ENCODE peak calls at places on chromosomes 16 and 17, in nine cellular contexts. One of them, this sample, is unnamed.
A peak's percentile ranks its signal among the peaks of the same experiment; 100 is the strongest.

GRCh38 chr17:66487121-66487520 is 184.7 kb downstream of the PRKCA start:
- DNase-seq in K562: no peak
- DNase-seq in A549: no peak
- DNase-seq in breast epithelium: no peak
- DNase-seq in adrenal gland: no peak
- DNase-seq in heart left ventricle: no peak
- DNase-seq in transverse colon: no peak
- DNase-seq in sigmoid colon: no peak
- DNase-seq in body of pancreas: no peak
- DNase-seq in this sample: no peak

GRCh38 chr16:70749681-70750601 is 51.0 kb downstream of the VAC14 start:
- DNase-seq in K562: peak; percentile 37
- DNase-seq in A549: no peak
- DNase-seq in breast epithelium: no peak
- DNase-seq in adrenal gland: no peak
- DNase-seq in heart left ventricle: peak; percentile 64
- DNase-seq in transverse colon: no peak
- DNase-seq in sigmoid colon: no peak
- DNase-seq in body of pancreas: no peak
- DNase-seq in this sample: no peak

GRCh38 chr16:23857901-23858300 is 22.1 kb downstream of the PRKCB start:
- DNase-seq in K562: no peak
- DNase-seq in A549: no peak
- DNase-seq in breast epithelium: no peak
- DNase-seq in adrenal gland: no peak
- DNase-seq in heart left ventricle: no peak
- DNase-seq in transverse colon: no peak
- DNase-seq in sigmoid colon: no peak
- DNase-seq in body of pancreas: no peak
- DNase-seq in this sample: no peak

GRCh38 chr16:53094013-53094630 is 39.3 kb downstream of the CHD9 start:
- DNase-seq in K562: peak; percentile 61
- DNase-seq in A549: peak; percentile 74
- DNase-seq in breast epithelium: peak; percentile 42
- DNase-seq in adrenal gland: peak; percentile 55
- DNase-seq in heart left ventricle: peak; percentile 83
- DNase-seq in transverse colon: peak; percentile 90
- DNase-seq in sigmoid colon: peak; percentile 82
- DNase-seq in body of pancreas: peak; percentile 33
- DNase-seq in this sample: peak; percentile 88

GRCh38 chr16:48720266-48720665 is 110.3 kb upstream of the N4BP1 start:
- DNase-seq in K562: peak; percentile 21
- DNase-seq in A549: peak; percentile 4
- DNase-seq in breast epithelium: no peak
- DNase-seq in adrenal gland: no peak
- DNase-seq in heart left ventricle: no peak
- DNase-seq in transverse colon: no peak
- DNase-seq in sigmoid colon: no peak
- DNase-seq in body of pancreas: no peak
- DNase-seq in this sample: no peak

GRCh38 chr16:56860226-56861020 is 4.6 kb upstream of the SLC12A3 start:
- DNase-seq in K562: no peak
- DNase-seq in A549: no peak
- DNase-seq in breast epithelium: no peak
- DNase-seq in adrenal gland: no peak
- DNase-seq in heart left ventricle: peak; percentile 13
- DNase-seq in transverse colon: peak; percentile 38
- DNase-seq in sigmoid colon: no peak
- DNase-seq in body of pancreas: no peak
- DNase-seq in this sample: no peak

GRCh38 chr17:253091-253846 is 71.8 kb upstream of the DOC2B start:
- DNase-seq in K562: no peak
- DNase-seq in A549: no peak
- DNase-seq in breast epithelium: no peak
- DNase-seq in adrenal gland: peak; percentile 10
- DNase-seq in heart left ventricle: peak; percentile 32
- DNase-seq in transverse colon: peak; percentile 3
- DNase-seq in sigmoid colon: peak; percentile 42
- DNase-seq in body of pancreas: peak; percentile 9
- DNase-seq in this sample: peak; percentile 63

GRCh38 chr16:67613808-67614207 is 31.1 kb upstream of the CARMIL2 start:
- DNase-seq in K562: no peak
- DNase-seq in A549: peak; percentile 46
- DNase-seq in breast epithelium: no peak
- DNase-seq in adrenal gland: no peak
- DNase-seq in heart left ventricle: no peak
- DNase-seq in transverse colon: no peak
- DNase-seq in sigmoid colon: peak; percentile 22
- DNase-seq in body of pancreas: peak; percentile 16
- DNase-seq in this sample: no peak

GRCh38 chr16:84461504-84462295 is 42.8 kb downstream of the MEAK7 start:
- DNase-seq in K562: no peak
- DNase-seq in A549: no peak
- DNase-seq in breast epithelium: no peak
- DNase-seq in adrenal gland: no peak
- DNase-seq in heart left ventricle: no peak
- DNase-seq in transverse colon: no peak
- DNase-seq in sigmoid colon: peak; percentile 66
- DNase-seq in body of pancreas: no peak
- DNase-seq in this sample: no peak

GRCh38 chr16:17556276-17557052 is 85.7 kb upstream of the XYLT1 start:
- DNase-seq in K562: peak; percentile 40
- DNase-seq in A549: peak; percentile 25
- DNase-seq in breast epithelium: no peak
- DNase-seq in adrenal gland: no peak
- DNase-seq in heart left ventricle: no peak
- DNase-seq in transverse colon: no peak
- DNase-seq in sigmoid colon: no peak
- DNase-seq in body of pancreas: no peak
- DNase-seq in this sample: peak; percentile 12

GRCh38 chr16:1767116-1767994 is 4.0 kb downstream of the NME3 start:
- DNase-seq in K562: no peak
- DNase-seq in A549: no peak
- DNase-seq in breast epithelium: no peak
- DNase-seq in adrenal gland: no peak
- DNase-seq in heart left ventricle: no peak
- DNase-seq in transverse colon: no peak
- DNase-seq in sigmoid colon: no peak
- DNase-seq in body of pancreas: no peak
- DNase-seq in this sample: no peak

GRCh38 chr16:49010879-49011278 is 270.8 kb downstream of the CBLN1 start:
- DNase-seq in K562: no peak
- DNase-seq in A549: no peak
- DNase-seq in breast epithelium: no peak
- DNase-seq in adrenal gland: no peak
- DNase-seq in heart left ventricle: no peak
- DNase-seq in transverse colon: no peak
- DNase-seq in sigmoid colon: no peak
- DNase-seq in body of pancreas: no peak
- DNase-seq in this sample: no peak

DNA sequence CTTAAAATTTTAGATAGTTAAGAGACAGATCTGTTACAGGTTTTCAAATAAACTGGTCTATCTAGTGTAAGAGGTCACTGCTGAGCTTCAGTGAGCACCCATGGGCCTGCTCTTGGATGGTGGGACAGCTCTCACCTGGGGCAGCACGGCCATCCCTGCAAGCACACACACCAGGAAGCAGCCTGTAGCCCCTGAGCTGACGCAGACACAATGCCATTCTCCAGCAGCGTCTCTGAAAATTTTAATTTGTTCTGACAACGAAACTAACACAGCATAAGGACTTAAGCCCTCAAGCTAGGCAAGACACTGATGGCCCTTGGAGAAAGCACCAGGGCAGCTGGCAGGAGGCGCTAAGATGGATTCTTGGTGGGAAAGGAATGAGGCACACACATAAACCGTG is 2.7 kb upstream of the LIMD2 start:
- DNase-seq in K562: no peak
- DNase-seq in A549: no peak
- DNase-seq in breast epithelium: no peak
- DNase-seq in adrenal gland: no peak
- DNase-seq in heart left ventricle: no peak
- DNase-seq in transverse colon: no peak
- DNase-seq in sigmoid colon: no peak
- DNase-seq in body of pancreas: no peak
- DNase-seq in this sample: peak; percentile 53
- H3K27ac ChIP-seq in K562: no peak overlapping the region
- H3K27ac ChIP-seq in A549: no peak overlapping the region
- H3K27ac ChIP-seq in breast epithelium: no peak overlapping the region
- H3K27ac ChIP-seq in adrenal gland: no peak overlapping the region
- H3K27ac ChIP-seq in heart left ventricle: no peak overlapping the region
- H3K27ac ChIP-seq in transverse colon: peak overlapping the region; percentile 87
- H3K27ac ChIP-seq in sigmoid colon: no peak overlapping the region
- H3K27ac ChIP-seq in body of pancreas: no peak overlapping the region
- H3K27ac ChIP-seq in this sample: no peak overlapping the region

GRCh38 chr16:89482824-89483220 is 7.5 kb downstream of the ANKRD11 start:
- DNase-seq in K562: no peak
- DNase-seq in A549: no peak
- DNase-seq in breast epithelium: no peak
- DNase-seq in adrenal gland: no peak
- DNase-seq in heart left ventricle: no peak
- DNase-seq in transverse colon: peak; percentile 65
- DNase-seq in sigmoid colon: no peak
- DNase-seq in body of pancreas: no peak
- DNase-seq in this sample: no peak

GRCh38 chr16:89484088-89484501 is 6.3 kb downstream of the ANKRD11 start:
- DNase-seq in K562: no peak
- DNase-seq in A549: no peak
- DNase-seq in breast epithelium: no peak
- DNase-seq in adrenal gland: no peak
- DNase-seq in heart left ventricle: no peak
- DNase-seq in transverse colon: no peak
- DNase-seq in sigmoid colon: no peak
- DNase-seq in body of pancreas: no peak
- DNase-seq in this sample: no peak

GRCh38 chr16:89485701-89486246 is 4.6 kb downstream of the ANKRD11 start:
- DNase-seq in K562: no peak
- DNase-seq in A549: no peak
- DNase-seq in breast epithelium: no peak
- DNase-seq in adrenal gland: no peak
- DNase-seq in heart left ventricle: no peak
- DNase-seq in transverse colon: no peak
- DNase-seq in sigmoid colon: no peak
- DNase-seq in body of pancreas: no peak
- DNase-seq in this sample: no peak

GRCh38 chr16:89482087-89482823 is 8.1 kb downstream of the ANKRD11 start:
- DNase-seq in K562: no peak
- DNase-seq in A549: no peak
- DNase-seq in breast epithelium: no peak
- DNase-seq in adrenal gland: no peak
- DNase-seq in heart left ventricle: no peak
- DNase-seq in transverse colon: peak; percentile 45
- DNase-seq in sigmoid colon: no peak
- DNase-seq in body of pancreas: no peak
- DNase-seq in this sample: no peak

GRCh38 chr16:89484923-89485679 is 5.3 kb downstream of the ANKRD11 start:
- DNase-seq in K562: no peak
- DNase-seq in A549: no peak
- DNase-seq in breast epithelium: no peak
- DNase-seq in adrenal gland: peak; percentile 38
- DNase-seq in heart left ventricle: no peak
- DNase-seq in transverse colon: peak; percentile 52
- DNase-seq in sigmoid colon: no peak
- DNase-seq in body of pancreas: no peak
- DNase-seq in this sample: no peak
- TF ChIP-seq POLR2A in K562: no peak
- TF ChIP-seq POLR2A in A549: no peak
- TF ChIP-seq POLR2A in breast epithelium: no peak
- TF ChIP-seq POLR2A in adrenal gland: no peak
- TF ChIP-seq POLR2A in heart left ventricle: no peak
- TF ChIP-seq POLR2A in transverse colon: no peak
- TF ChIP-seq POLR2A in sigmoid colon: no peak
- TF ChIP-seq POLR2A in body of pancreas: no peak
- TF ChIP-seq POLR2A in this sample: no peak

DNA sequence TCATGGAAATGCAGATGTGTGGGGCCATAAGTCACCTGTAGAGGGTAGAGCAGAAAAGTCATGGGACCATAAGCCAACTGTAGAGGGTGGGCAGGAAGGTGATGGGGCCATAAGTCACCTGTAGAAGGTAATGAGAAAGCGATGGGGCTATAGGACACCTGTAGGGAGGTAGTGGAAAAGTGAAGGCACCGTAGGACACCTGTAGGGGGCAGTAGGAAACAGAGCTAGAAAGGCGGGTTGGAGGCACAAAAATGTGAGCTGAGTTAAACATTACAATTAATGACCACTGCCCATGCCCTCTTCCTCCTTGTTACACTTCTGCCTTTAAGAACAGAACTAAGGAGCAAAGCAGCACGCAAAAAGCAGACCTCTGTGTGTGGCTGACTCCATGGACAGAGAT is 150.1 kb downstream of the SHISA6 start:
- DNase-seq in K562: peak; percentile 4
- DNase-seq in A549: no peak
- DNase-seq in breast epithelium: no peak
- DNase-seq in adrenal gland: no peak
- DNase-seq in heart left ventricle: no peak
- DNase-seq in transverse colon: peak; percentile 36
- DNase-seq in sigmoid colon: no peak
- DNase-seq in body of pancreas: peak; percentile 50
- DNase-seq in this sample: no peak
- TF ChIP-seq CTCF in K562: no peak
- TF ChIP-seq CTCF in A549: no peak
- TF ChIP-seq CTCF in breast epithelium: no peak
- TF ChIP-seq CTCF in adrenal gland: no peak
- TF ChIP-seq CTCF in heart left ventricle: no peak
- TF ChIP-seq CTCF in transverse colon: peak; percentile 40
- TF ChIP-seq CTCF in sigmoid colon: no peak
- TF ChIP-seq CTCF in body of pancreas: peak; percentile 57
- TF ChIP-seq CTCF in this sample: no peak

GRCh38 chr17:80191720-80192265 is 22.0 kb downstream of the CARD14 start:
- DNase-seq in K562: no peak
- DNase-seq in A549: no peak
- DNase-seq in breast epithelium: no peak
- DNase-seq in adrenal gland: no peak
- DNase-seq in heart left ventricle: no peak
- DNase-seq in transverse colon: no peak
- DNase-seq in sigmoid colon: no peak
- DNase-seq in body of pancreas: no peak
- DNase-seq in this sample: no peak

GRCh38 chr17:80190716-80191115 is 20.9 kb downstream of the CARD14 start:
- DNase-seq in K562: no peak
- DNase-seq in A549: no peak
- DNase-seq in breast epithelium: no peak
- DNase-seq in adrenal gland: no peak
- DNase-seq in heart left ventricle: no peak
- DNase-seq in transverse colon: no peak
- DNase-seq in sigmoid colon: no peak
- DNase-seq in body of pancreas: no peak
- DNase-seq in this sample: no peak

GRCh38 chr17:80189611-80190010 is 19.8 kb downstream of the CARD14 start:
- DNase-seq in K562: no peak
- DNase-seq in A549: no peak
- DNase-seq in breast epithelium: no peak
- DNase-seq in adrenal gland: no peak
- DNase-seq in heart left ventricle: no peak
- DNase-seq in transverse colon: no peak
- DNase-seq in sigmoid colon: no peak
- DNase-seq in body of pancreas: no peak
- DNase-seq in this sample: no peak

GRCh38 chr17:80191192-80191591 is 21.4 kb downstream of the CARD14 start:
- DNase-seq in K562: no peak
- DNase-seq in A549: no peak
- DNase-seq in breast epithelium: no peak
- DNase-seq in adrenal gland: no peak
- DNase-seq in heart left ventricle: no peak
- DNase-seq in transverse colon: no peak
- DNase-seq in sigmoid colon: no peak
- DNase-seq in body of pancreas: no peak
- DNase-seq in this sample: no peak

GRCh38 chr17:80192268-80192667 is 22.4 kb downstream of the CARD14 start:
- DNase-seq in K562: no peak
- DNase-seq in A549: no peak
- DNase-seq in breast epithelium: peak; percentile 74
- DNase-seq in adrenal gland: no peak
- DNase-seq in heart left ventricle: no peak
- DNase-seq in transverse colon: no peak
- DNase-seq in sigmoid colon: no peak
- DNase-seq in body of pancreas: no peak
- DNase-seq in this sample: no peak
- H3K27ac ChIP-seq in K562: no peak overlapping the region
- H3K27ac ChIP-seq in A549: no peak overlapping the region
- H3K27ac ChIP-seq in breast epithelium: peak overlapping the region; percentile 75
- H3K27ac ChIP-seq in adrenal gland: no peak overlapping the region
- H3K27ac ChIP-seq in heart left ventricle: no peak overlapping the region
- H3K27ac ChIP-seq in transverse colon: no peak overlapping the region
- H3K27ac ChIP-seq in sigmoid colon: no peak overlapping the region
- H3K27ac ChIP-seq in body of pancreas: peak overlapping the region; percentile 26
- H3K27ac ChIP-seq in this sample: peak overlapping the region; percentile 78